ENCODE peak calls at places on chromosomes 5 and 9, in nine cellular contexts. J is ELR; D is HFFc6; Z is activated gamma-delta T cell treated with anti-CD3 and anti-CD28 coated beads, Interleukin-2, amount 50 U/mL, for 16 hours; I is frontal cortex; S is left ventricle myocardium inferior; G is HuH-7.5; Y is fibroblast of lung; R is fibroblast of mammary gland. V is an unnamed sample.

GRCh38 chr5:116438979-116439554 is 135.6 kb downstream of the SEMA6A start:
- DNase-seq in J (no peak), D (no peak), Z (no peak), I (no peak), S (no peak), G (no peak), Y (no peak), R (no peak), V (no peak)

GRCh38 chr9:135010921-135011320 is 76.5 kb upstream of the OLFM1 start:
- DNase-seq in J (no peak), D (no peak), Z (no peak), I (no peak), S (no peak), G (no peak), Y (no peak), R (no peak), V (no peak)

GRCh38 chr5:139228201-139228796 is 30.1 kb upstream of the SIL1 start:
- DNase-seq in J (no peak), D (no peak), Z (no peak), I (no peak), S (no peak), G (no peak), Y (no peak), R (no peak), V (no peak)

GRCh38 chr9:127318651-127319167 is 54.1 kb downstream of the GARNL3 start:
- DNase-seq in J (peak), D (peak), Z (no peak), I (no peak), S (peak), G (no peak), Y (no peak), R (peak), V (no peak)

GRCh38 chr5:131264453-131265200 is 774 bp downstream of the CDC42SE2 start:
- DNase-seq in J (peak), D (no peak), Z (no peak), I (no peak), S (peak), G (peak), Y (no peak), R (no peak), V (peak)

GRCh38 chr5:122400961-122401360 is 88.9 kb downstream of the SNCAIP start:
- DNase-seq in J (no peak), D (no peak), Z (no peak), I (no peak), S (no peak), G (no peak), Y (no peak), R (no peak), V (no peak)

GRCh38 chr9:19660019-19660418 is 128.8 kb downstream of the SLC24A2 start:
- DNase-seq in J (no peak), D (no peak), Z (no peak), I (no peak), S (no peak), G (no peak), Y (no peak), R (no peak), V (no peak)

GRCh38 chr9:5563417-5563815 is 53.1 kb downstream of the PDCD1LG2 start:
- DNase-seq in J (peak), D (no peak), Z (no peak), I (no peak), S (no peak), G (no peak), Y (no peak), R (no peak), V (no peak)

GRCh38 chr5:178642351-178642909 is 15.6 kb upstream of the CLK4 start:
- DNase-seq in J (peak), D (peak), Z (no peak), I (no peak), S (no peak), G (no peak), Y (peak), R (peak), V (no peak)

GRCh38 chr9:8346291-8346690 is 546.7 kb upstream of the DMAC1 start:
- DNase-seq in J (no peak), D (no peak), Z (no peak), I (no peak), S (no peak), G (no peak), Y (peak), R (peak), V (no peak)

GRCh38 chr5:111127453-111128195 is 35.5 kb downstream of the WDR36 start:
- DNase-seq in J (peak), D (peak), Z (no peak), I (no peak), S (no peak), G (no peak), Y (no peak), R (no peak), V (no peak)

GRCh38 chr9:76526026-76526425 is 67.0 kb downstream of the GCNT1 start:
- DNase-seq in J (no peak), D (no peak), Z (no peak), I (no peak), S (no peak), G (no peak), Y (no peak), R (no peak), V (no peak)

GRCh38 chr5:171387970-171388815 is 544 bp downstream of the NPM1 start:
- DNase-seq in J (peak), D (peak), Z (peak), I (peak), S (peak), G (peak), Y (peak), R (peak), V (peak)

GRCh38 chr9:77598510-77598909 is 49.6 kb downstream of the GNA14 start:
- DNase-seq in J (peak), D (no peak), Z (no peak), I (no peak), S (peak), G (no peak), Y (peak), R (peak), V (no peak)

GRCh38 chr5:142078251-142078650 is 30.3 kb upstream of the NDFIP1 start:
- DNase-seq in J (no peak), D (no peak), Z (no peak), I (no peak), S (no peak), G (no peak), Y (no peak), R (no peak), V (no peak)

GRCh38 chr5:125603321-125603720 is 819.9 kb upstream of the GRAMD2B start:
- DNase-seq in J (no peak), D (no peak), Z (no peak), I (no peak), S (no peak), G (no peak), Y (no peak), R (peak), V (no peak)

GRCh38 chr5:75018805-75019587 is 33.4 kb downstream of the GCNT4 start:
- DNase-seq in J (peak), D (no peak), Z (no peak), I (no peak), S (no peak), G (no peak), Y (no peak), R (no peak), V (no peak)

GRCh38 chr9:132742821-132743311 is 72.6 kb downstream of the GTF3C4 start:
- DNase-seq in J (no peak), D (no peak), Z (no peak), I (no peak), S (no peak), G (no peak), Y (no peak), R (no peak), V (no peak)

GRCh38 chr9:132472599-132472998 is 62.6 kb downstream of the CFAP77 start:
- DNase-seq in J (no peak), D (no peak), Z (no peak), I (no peak), S (no peak), G (no peak), Y (no peak), R (no peak), V (no peak)

GRCh38 chr9:90642570-90643539 is at the start of gene DIRAS2:
- DNase-seq in J (peak), D (peak), Z (no peak), I (peak), S (peak), G (peak), Y (peak), R (peak), V (peak)